ENCODE peak calls at places on chromosomes 1 and 21, in five cellular contexts. I is fibroblast of the aortic adventitia; Z is T-helper 2 cell; K is esophagus muscularis mucosa; D is activated CD8-positive, alpha-beta memory T cell treated with anti-CD3 and anti-CD28 coated beads, Interleukin-2, amount 50 U/mL, for 4 hours. Y is an unnamed sample.

GRCh38 chr1:155499263-155499662 is 63.3 kb downstream of the ASH1L start:
- DNase-seq in K (no peak), D (no peak), I (peak), Z (no peak), Y (peak)

GRCh38 chr21:32463367-32463766 is 50.9 kb downstream of the EVA1C start:
- DNase-seq in Z (no peak), K (no peak), D (no peak), I (peak), Y (peak)

GRCh38 chr1:72023063-72023647 is 259.2 kb downstream of the NEGR1 start:
- DNase-seq in Z (no peak), D (no peak), K (no peak), I (no peak), Y (no peak)

GRCh38 chr1:115555446-115555845 is 86.3 kb upstream of the VANGL1 start:
- DNase-seq in I (no peak), K (no peak), Z (no peak), D (no peak), Y (no peak)

GRCh38 chr1:73998348-73998959 is 199.5 kb downstream of the LRRIQ3 start:
- DNase-seq in Z (no peak), K (no peak), I (peak), D (no peak), Y (peak)

GRCh38 chr21:46056450-46056903 is 41.4 kb upstream of the COL6A2 start:
- DNase-seq in Z (no peak), D (peak), K (peak), I (peak), Y (no peak)

GRCh38 chr1:86822463-86822862 is 91.5 kb downstream of the SELENOF start:
- DNase-seq in Z (no peak), K (no peak), D (no peak), I (no peak), Y (no peak)

GRCh38 chr1:62070384-62071011 is 124.2 kb upstream of the L1TD1 start:
- DNase-seq in I (peak), Z (no peak), K (no peak), D (no peak), Y (peak)